ENCODE peak calls at places on chromosomes 1 and 21, in ten cellular contexts. L is lower lobe of right lung, K is K562, J is prostate gland, P is right atrium auricular region, A is heart left ventricle, R is hepatocyte, Y is fibroblast of lung, H is left ventricle myocardium inferior, W is keratinocyte. E is an unnamed sample.
A peak's percentile ranks its signal among the peaks of the same experiment; 100 is the strongest.

GRCh38 chr21:44902268-44903053 is 18.2 kb downstream of the ITGB2 start:
- DNase-seq in L (peak; percentile 45), R (no peak), A (no peak), W (no peak), H (peak; percentile 11), K (no peak), J (no peak), Y (no peak), P (no peak), E (no peak)

GRCh38 chr1:234315091-234315541 is 58.1 kb upstream of the COA6 start:
- DNase-seq in K (no peak), Y (peak; percentile 35), H (no peak), L (no peak), P (no peak), W (peak; percentile 82), J (no peak), R (no peak), A (no peak), E (no peak)

GRCh38 chr1:238621405-238621804 is 730.7 kb upstream of the ZP4 start:
- DNase-seq in W (no peak), L (no peak), H (no peak), A (no peak), Y (no peak), K (no peak), J (no peak), R (no peak), P (no peak), E (no peak)

GRCh38 chr1:184805667-184806295 is 51.1 kb upstream of the EDEM3 start:
- DNase-seq in K (peak; percentile 94), W (peak; percentile 33), P (peak; percentile 92), H (peak; percentile 89), L (peak; percentile 90), J (peak; percentile 92), R (peak; percentile 92), A (peak; percentile 86), Y (peak; percentile 87), E (peak; percentile 93)

GRCh38 chr1:48692235-48692634 is 84.5 kb downstream of the BEND5 start:
- DNase-seq in R (no peak), L (no peak), K (no peak), H (no peak), W (no peak), J (no peak), P (no peak), A (no peak), Y (no peak), E (no peak)

GRCh38 chr1:240092301-240093119 is 827 bp downstream of the FMN2 start:
- DNase-seq in J (no peak), P (no peak), K (no peak), H (no peak), L (no peak), W (no peak), R (peak; percentile 60), Y (peak; percentile 65), A (peak; percentile 8), E (no peak)

GRCh38 chr1:108597041-108597440 is 37.1 kb downstream of the EEIG2 start:
- DNase-seq in L (no peak), K (no peak), H (no peak), P (no peak), W (no peak), J (no peak), A (no peak), Y (no peak), R (no peak), E (no peak)

GRCh38 chr1:108643492-108644333 is 17.2 kb downstream of the HENMT1 start:
- DNase-seq in K (peak; percentile 80), H (no peak), A (peak; percentile 38), L (no peak), Y (peak; percentile 86), R (peak; percentile 75), P (no peak), J (peak; percentile 57), W (peak; percentile 15), E (no peak)

GRCh38 chr1:225842074-225842473 is 32.1 kb downstream of the EPHX1 start:
- DNase-seq in J (no peak), L (no peak), P (no peak), R (no peak), H (no peak), K (no peak), A (no peak), W (no peak), Y (no peak), E (no peak)

GRCh38 chr1:26126321-26127084 is 14.9 kb downstream of the PDIK1L start:
- DNase-seq in L (no peak), W (no peak), H (no peak), Y (no peak), R (peak; percentile 50), J (peak; percentile 44), K (peak; percentile 97), P (no peak), A (no peak), E (no peak)

GRCh38 chr1:35499652-35500176 is 57.5 kb downstream of the KIAA0319L start:
- DNase-seq in R (peak; percentile 24), Y (no peak), P (no peak), L (no peak), A (no peak), J (no peak), H (no peak), W (no peak), K (peak; percentile 90), E (no peak)

GRCh38 chr1:235781807-235782206 is 84.9 kb downstream of the LYST start:
- DNase-seq in W (no peak), L (no peak), A (no peak), R (no peak), H (no peak), P (no peak), K (no peak), J (no peak), Y (no peak), E (no peak)

GRCh38 chr1:15308135-15308534 is 61.1 kb downstream of the FHAD1 start:
- DNase-seq in W (no peak), L (no peak), A (no peak), H (no peak), J (no peak), K (no peak), Y (no peak), P (no peak), R (peak; percentile 82), E (no peak)

GRCh38 chr1:15304708-15305326 is 57.8 kb downstream of the FHAD1 start:
- DNase-seq in A (peak; percentile 35), H (peak; percentile 51), L (peak; percentile 76), P (no peak), Y (peak; percentile 44), W (no peak), J (peak; percentile 66), R (peak; percentile 85), K (peak; percentile 78), E (peak; percentile 66)

GRCh38 chr1:15305366-15305765 is 58.3 kb downstream of the FHAD1 start:
- DNase-seq in P (no peak), J (no peak), R (no peak), K (no peak), A (no peak), L (no peak), W (no peak), H (no peak), Y (no peak), E (no peak)

GRCh38 chr1:15299811-15300210 is 52.8 kb downstream of the FHAD1 start:
- DNase-seq in H (no peak), R (no peak), P (no peak), Y (no peak), J (no peak), A (no peak), L (no peak), W (no peak), K (no peak), E (no peak)

GRCh38 chr1:15303912-15304311 is 56.9 kb downstream of the FHAD1 start:
- DNase-seq in W (no peak), H (no peak), A (no peak), K (no peak), J (no peak), Y (no peak), R (no peak), L (no peak), P (no peak), E (no peak)
- H3K9me3 ChIP-seq in W (no peaks in the 10 kb centered on the region), H (no peaks in the 10 kb centered on the region), A (no peaks in the 10 kb centered on the region), K (peaks cover 4% of the 10 kb centered on the region), J (no peaks in the 10 kb centered on the region), Y (no peaks in the 10 kb centered on the region), R (no peaks in the 10 kb centered on the region), L (no peaks in the 10 kb centered on the region), P (no peaks in the 10 kb centered on the region), E (no peaks in the 10 kb centered on the region)

GRCh38 chr1:110605446-110605845 is 712 bp downstream of the KCNA2 start:
- DNase-seq in K (no peak), L (no peak), P (no peak), Y (no peak), W (no peak), A (no peak), H (no peak), J (no peak), R (no peak), E (no peak)
- H3K27me3 ChIP-seq in K (peaks cover 78% of the 10 kb centered on the region), L (peaks cover 67% of the 10 kb centered on the region), P (peaks cover 6% of the 10 kb centered on the region), Y (peaks cover 55% of the 10 kb centered on the region), W (peaks cover 61% of the 10 kb centered on the region), A (peaks cover 17% of the 10 kb centered on the region), H (peaks cover 98% of the 10 kb centered on the region), J (no peaks in the 10 kb centered on the region), R (peaks cover 66% of the 10 kb centered on the region), E (no peaks in the 10 kb centered on the region)

DNA sequence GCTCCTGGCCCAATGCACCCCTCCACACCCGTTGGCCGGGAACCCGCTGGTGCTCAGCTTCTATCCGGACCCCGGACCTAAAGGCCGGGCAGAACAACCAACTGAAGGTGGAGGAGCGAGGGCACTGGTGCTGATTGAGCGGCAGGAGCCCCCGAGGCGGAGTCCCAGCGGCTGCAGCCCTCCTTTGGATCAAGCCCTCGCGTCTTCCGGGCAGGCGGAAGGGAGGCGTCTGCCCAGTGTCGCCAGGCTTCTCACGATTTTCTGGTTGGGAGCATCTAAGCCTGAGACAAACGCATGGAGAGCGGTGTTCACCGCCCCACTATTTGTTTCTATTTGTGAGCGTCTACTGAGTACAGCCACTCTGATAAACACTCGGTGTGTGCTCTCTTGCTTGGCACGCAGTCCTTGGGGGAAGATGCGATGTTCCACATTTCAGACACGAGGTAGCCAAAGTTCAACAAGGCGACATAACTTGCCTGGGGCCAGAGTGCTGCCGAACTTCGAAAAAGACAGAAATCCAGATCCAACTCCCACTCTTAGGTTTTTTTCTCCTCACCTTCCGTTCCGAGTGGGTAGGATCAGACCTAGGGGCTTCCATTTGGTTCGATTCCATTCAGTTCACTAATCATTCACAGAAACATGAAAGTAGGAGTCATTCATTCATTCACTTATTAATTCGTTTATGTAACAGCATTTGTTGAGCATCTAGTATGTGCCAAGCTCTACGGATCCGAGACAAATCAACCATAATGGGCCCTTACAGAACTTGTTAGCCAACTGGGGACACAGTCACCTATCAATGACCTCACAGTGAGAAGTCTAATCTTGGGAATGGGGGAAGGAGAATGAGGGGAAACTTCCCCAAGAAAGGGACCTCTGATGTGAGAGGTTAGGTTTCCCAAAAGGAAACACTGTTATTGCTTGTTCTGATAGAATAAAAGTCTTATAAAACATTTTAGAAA is 4.9 kb upstream of the DMRTA2 start:
- DNase-seq in K (no peak), A (no peak), J (no peak), H (no peak), Y (no peak), L (no peak), P (no peak), R (no peak), W (no peak), E (no peak)
- TF ChIP-seq CTCF in K (no peak), A (no peak), J (no peak), H (no peak), Y (no peak), L (no peak), P (no peak), R (no peak), W (no peak), E (no peak)

DNA sequence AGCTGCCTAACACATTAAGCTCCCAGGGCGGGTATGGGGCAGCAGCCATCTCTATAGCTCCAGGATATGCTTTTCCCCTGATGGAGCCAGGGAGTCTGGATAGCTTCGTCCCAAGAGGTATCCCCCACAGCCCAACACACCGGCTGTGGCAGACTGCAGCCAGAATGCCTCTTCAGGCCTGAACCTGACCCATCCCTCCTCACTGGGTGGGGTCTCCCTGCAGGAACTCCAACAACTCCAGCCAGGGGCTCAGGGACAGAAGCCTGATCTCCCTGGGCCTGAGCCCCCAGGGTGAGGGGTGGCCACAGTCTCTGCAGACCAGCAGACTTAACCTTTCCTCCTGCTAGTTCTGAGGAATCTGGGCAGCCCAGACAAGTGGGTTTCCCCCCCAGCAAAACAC is 159.9 kb downstream of the LRRIQ3 start:
- DNase-seq in H (no peak), Y (no peak), P (no peak), K (no peak), A (no peak), J (no peak), L (no peak), R (no peak), W (no peak), E (no peak)
- H3K9me3 ChIP-seq in H (peaks cover 32% of the 10 kb centered on the region), Y (no peaks in the 10 kb centered on the region), P (no peaks in the 10 kb centered on the region), K (no peaks in the 10 kb centered on the region), A (peaks cover 11% of the 10 kb centered on the region), J (no peaks in the 10 kb centered on the region), L (no peaks in the 10 kb centered on the region), R (peaks cover 3% of the 10 kb centered on the region), W (peaks cover 2% of the 10 kb centered on the region), E (no peaks in the 10 kb centered on the region)